ENCODE peak calls at places on chromosomes 3 and 15, in six cellular contexts. H is ovary, C is left lung, K is mucosa of descending colon, W is neural progenitor cell, Z is right lobe of liver. T is an unnamed sample. For H3K36me3, the result is how much of the 10 kb centered on the place peaks cover.

GRCh38 chr3:120144267-120144666 is 50.0 kb upstream of the GSK3B start:
- DNase-seq in H (no peak), C (no peak), K (no peak), W (peak), Z (no peak), T (peak)

GRCh38 chr15:69749274-69749673 is 296.7 kb downstream of the RPLP1 start:
- DNase-seq in H (no peak), C (no peak), K (no peak), W (no peak), Z (no peak), T (no peak)

GRCh38 chr3:106206165-106206564 is 337.4 kb upstream of the CBLB start:
- DNase-seq in H (no peak), C (no peak), K (no peak), W (no peak), Z (no peak), T (no peak)

GRCh38 chr3:29478671-29479070 is 197.8 kb downstream of the RBMS3 start:
- DNase-seq in H (no peak), C (no peak), K (no peak), W (no peak), Z (no peak), T (no peak)

GRCh38 chr3:186638259-186638658 is 1.9 kb upstream of the FETUB start:
- DNase-seq in H (no peak), C (no peak), K (peak), W (no peak), Z (no peak), T (no peak)

GRCh38 chr3:17500618-17501017 is 241.8 kb downstream of the TBC1D5 start:
- DNase-seq in H (no peak), C (no peak), K (no peak), W (no peak), Z (no peak), T (no peak)

GRCh38 chr3:109373933-109374332 is 36.6 kb upstream of the DPPA4 start:
- DNase-seq in H (no peak), C (no peak), K (no peak), W (no peak), Z (no peak), T (no peak)

GRCh38 chr3:159458010-159458409 is 530.6 kb upstream of the IL12A start:
- DNase-seq in H (no peak), C (no peak), K (no peak), W (peak), Z (no peak), T (no peak)

GRCh38 chr15:58438111-58438510 is 6.3 kb downstream of the LIPC start:
- DNase-seq in H (no peak), C (no peak), K (no peak), W (no peak), Z (no peak), T (no peak)

GRCh38 chr3:174242311-174243041 is 616.7 kb upstream of the NAALADL2 start:
- DNase-seq in H (no peak), C (no peak), K (no peak), W (no peak), Z (no peak), T (no peak)

GRCh38 chr3:195764961-195765706 is 44.4 kb downstream of the MUC20 start:
- DNase-seq in H (no peak), C (peak), K (peak), W (no peak), Z (no peak), T (no peak)

GRCh38 chr15:26531489-26531888 is 241.4 kb downstream of the GABRB3 start:
- DNase-seq in H (no peak), C (no peak), K (no peak), W (no peak), Z (no peak), T (no peak)

GRCh38 chr3:99945328-99945995 is 127.8 kb downstream of the CMSS1 start:
- DNase-seq in H (no peak), C (no peak), K (no peak), W (no peak), Z (no peak), T (no peak)
- H3K4me3 ChIP-seq in H (no peak), C (no peak), K (no peak), W (no peak), Z (no peak), T (no peak)

GRCh38 chr3:178444416-178444815 is 91.8 kb upstream of the KCNMB2 start:
- DNase-seq in H (no peak), C (no peak), K (no peak), W (no peak), Z (no peak), T (no peak)

GRCh38 chr3:178446054-178446453 is 90.2 kb upstream of the KCNMB2 start:
- DNase-seq in H (no peak), C (no peak), K (no peak), W (no peak), Z (no peak), T (no peak)

GRCh38 chr3:178445139-178445538 is 91.1 kb upstream of the KCNMB2 start:
- DNase-seq in H (no peak), C (no peak), K (no peak), W (no peak), Z (no peak), T (no peak)

GRCh38 chr3:178439504-178439903 is 96.7 kb upstream of the KCNMB2 start:
- DNase-seq in H (no peak), C (no peak), K (no peak), W (peak), Z (no peak), T (no peak)

DNA sequence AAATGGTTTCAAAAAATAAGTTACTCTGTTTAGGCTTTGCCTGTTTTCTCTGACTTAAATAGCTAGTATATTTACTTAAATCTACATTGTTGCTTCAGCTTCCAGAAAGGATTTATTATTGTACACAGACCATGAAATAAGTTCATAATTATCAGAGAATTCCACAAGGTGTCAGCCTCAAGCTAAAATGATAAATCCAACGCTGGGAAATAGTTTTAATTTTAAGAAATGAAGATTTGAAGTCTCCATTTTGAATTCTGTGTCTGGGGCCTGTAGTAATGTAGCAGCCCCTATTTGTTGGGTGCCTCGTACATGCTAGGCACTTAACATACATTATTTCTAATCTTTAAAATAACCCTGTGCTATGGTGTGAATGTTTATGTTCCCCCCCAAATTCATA is 92.6 kb upstream of the KCNMB2 start:
- DNase-seq in H (no peak), C (no peak), K (no peak), W (no peak), Z (no peak), T (no peak)
- TF ChIP-seq CTCF in H (no peak), C (no peak), K (no peak), W (no peak), Z (no peak), T (no peak)

DNA sequence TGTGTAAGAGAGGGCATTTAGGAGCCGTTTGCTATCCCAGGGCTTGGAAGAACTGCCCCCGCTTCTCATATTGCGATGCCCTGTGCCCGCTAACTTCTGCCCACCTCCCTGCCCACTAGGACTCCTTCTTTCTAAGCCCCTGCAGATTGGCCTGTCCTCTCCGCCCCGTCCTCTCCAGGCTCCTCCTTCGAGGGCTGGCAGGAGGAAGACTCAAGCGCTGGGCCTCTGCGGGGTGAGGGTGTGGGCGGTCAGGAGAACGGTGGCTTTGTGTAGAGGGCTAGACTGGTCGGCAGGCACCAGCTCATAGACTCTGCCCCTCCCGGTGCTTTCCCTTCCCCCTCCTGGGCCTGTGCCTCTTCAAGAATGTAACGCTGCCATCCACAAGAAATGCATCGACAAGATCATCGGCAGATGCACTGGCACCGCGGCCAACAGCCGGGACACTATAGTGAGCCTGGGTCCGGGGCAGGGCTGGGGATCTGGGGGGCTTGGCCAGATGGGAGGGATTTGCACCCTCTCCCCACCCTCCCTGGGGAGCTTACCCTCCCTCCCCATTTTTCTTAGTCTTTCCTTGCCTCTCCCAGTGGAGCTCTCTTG is 21.8 kb downstream of the PRKCD start:
- DNase-seq in H (no peak), C (peak), K (no peak), W (no peak), Z (no peak), T (no peak)
- H3K36me3 ChIP-seq in H (under half), C (under half), K (under half), W (under half), Z (under half), T (under half)

GRCh38 chr3:189909139-189909538 is 211.6 kb downstream of the P3H2 start:
- DNase-seq in H (no peak), C (no peak), K (no peak), W (no peak), Z (no peak), T (no peak)

GRCh38 chr3:189907803-189908202 is 212.9 kb downstream of the P3H2 start:
- DNase-seq in H (no peak), C (no peak), K (no peak), W (no peak), Z (no peak), T (no peak)

GRCh38 chr3:189911001-189911400 is 209.7 kb downstream of the P3H2 start:
- DNase-seq in H (no peak), C (no peak), K (no peak), W (no peak), Z (no peak), T (no peak)

GRCh38 chr3:189909573-189909972 is 211.1 kb downstream of the P3H2 start:
- DNase-seq in H (no peak), C (no peak), K (no peak), W (no peak), Z (no peak), T (no peak)

DNA sequence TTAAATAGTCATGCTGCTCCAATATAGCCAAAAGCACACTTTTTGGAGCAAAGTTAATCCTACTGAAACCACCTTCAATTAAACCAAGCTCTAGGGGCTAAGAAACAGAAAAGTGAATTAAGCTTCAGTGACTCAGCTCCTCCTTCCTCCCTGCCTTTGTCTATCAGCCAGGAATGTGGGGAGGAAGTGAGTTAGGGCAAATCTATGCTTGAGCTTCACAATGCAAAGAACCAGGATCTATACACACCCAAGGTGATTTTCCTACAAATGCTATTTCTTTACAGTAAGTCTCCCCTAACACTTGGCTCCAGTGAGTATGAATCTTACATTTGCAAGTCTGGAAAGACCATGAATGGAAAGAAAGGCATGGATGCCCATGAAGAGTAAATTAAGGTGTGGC is 212.1 kb downstream of the P3H2 start:
- DNase-seq in H (no peak), C (no peak), K (no peak), W (peak), Z (no peak), T (no peak)
- H3K4me3 ChIP-seq in H (no peak), C (no peak), K (no peak), W (no peak), Z (no peak), T (no peak)

DNA sequence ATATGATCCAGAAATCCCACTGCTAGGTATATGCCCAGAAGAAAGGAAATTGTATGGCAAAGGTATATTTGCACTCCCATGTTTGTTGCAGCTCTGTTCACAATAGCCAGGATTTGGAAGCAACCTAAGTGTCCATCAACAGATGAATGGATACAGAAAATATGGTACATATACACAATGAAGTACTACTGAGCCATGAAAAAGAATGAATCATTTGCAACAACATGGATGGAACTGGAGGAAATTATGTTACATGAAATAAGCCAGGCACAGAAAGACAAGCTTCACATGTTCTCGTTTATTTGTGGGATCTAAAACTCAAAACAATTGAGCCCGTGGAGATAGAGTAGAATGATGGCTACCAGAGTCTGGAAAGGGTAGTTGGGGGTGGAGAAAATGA is 55.5 kb upstream of the BDH1 start:
- DNase-seq in H (no peak), C (no peak), K (no peak), W (no peak), Z (no peak), T (no peak)
- TF ChIP-seq CTCF in H (no peak), C (no peak), K (no peak), W (no peak), Z (no peak), T (no peak)

DNA sequence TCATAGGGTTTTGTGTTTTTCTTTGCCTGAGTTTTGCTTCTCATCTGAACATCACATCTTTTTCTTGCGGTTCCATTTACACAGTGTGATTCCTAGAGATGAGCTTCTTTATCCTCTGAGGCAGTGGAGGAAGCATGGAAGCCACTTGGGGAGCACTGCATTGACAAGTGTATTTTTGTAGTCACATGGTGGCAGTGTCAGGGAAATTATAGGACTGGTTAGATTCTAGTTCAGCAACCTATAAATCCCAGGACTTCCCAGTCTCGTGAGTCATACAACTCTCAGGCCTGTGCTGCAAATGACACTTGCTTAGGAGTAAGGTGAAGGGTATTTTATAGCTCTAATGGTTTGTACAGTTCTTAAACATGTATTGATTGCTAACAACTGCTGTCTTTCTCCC is 58.4 kb downstream of the RBM6 start:
- DNase-seq in H (no peak), C (no peak), K (no peak), W (no peak), Z (no peak), T (no peak)
- H3K36me3 ChIP-seq in H (under half), C (under half), K (under half), W (under half), Z (under half), T (under half)

GRCh38 chr3:31971607-31972006 is 9.5 kb downstream of the OSBPL10 start:
- DNase-seq in H (no peak), C (no peak), K (no peak), W (no peak), Z (no peak), T (no peak)
- H3K4me3 ChIP-seq in H (no peak), C (no peak), K (no peak), W (no peak), Z (no peak), T (no peak)

GRCh38 chr15:39434126-39434525 is 146.8 kb upstream of the THBS1 start:
- DNase-seq in H (no peak), C (no peak), K (no peak), W (no peak), Z (no peak), T (no peak)
- TF ChIP-seq CTCF in H (no peak), C (no peak), K (no peak), W (no peak), Z (no peak), T (no peak)

GRCh38 chr15:60373327-60373726 is 24.5 kb downstream of the ANXA2 start:
- DNase-seq in H (no peak), C (no peak), K (no peak), W (no peak), Z (no peak), T (no peak)
- H3K36me3 ChIP-seq in H (under half), C (under half), K (under half), W (under half), Z (under half), T (under half)

T was measured in pancreas.